ENCODE peak calls at places on chromosomes 3 and 15, in seven cellular contexts. F is pancreas; J is upper lobe of right lung; Y is A673; I is neuronal stem cell; U is CD8-positive, alpha-beta memory T cell; T is body of pancreas. N is an unnamed sample. For H3K4me1 and H3K36me3, the result is how much of the 10 kb centered on the place peaks cover.

GRCh38 chr3:170493712-170494182 is 75.1 kb downstream of the CLDN11 start:
- DNase-seq in J (no peak), Y (no peak), F (no peak), I (no peak), U (no peak), T (no peak), N (no peak)

GRCh38 chr3:104359546-104359945 is 1007.2 kb upstream of the ALCAM start:
- DNase-seq in I (no peak), U (no peak), J (no peak), T (no peak), Y (no peak), F (no peak), N (no peak)

GRCh38 chr3:42843730-42844713 is 31.7 kb downstream of the CYP8B1 start:
- DNase-seq in F (no peak), J (no peak), U (no peak), T (no peak), I (no peak), Y (no peak), N (no peak)

GRCh38 chr15:63601026-63601726 is 4.0 kb downstream of the FBXL22 start:
- DNase-seq in Y (peak), J (peak), I (peak), U (peak), T (peak), F (peak), N (peak)

GRCh38 chr15:60830479-60830878 is 351.5 kb upstream of the ICE2 start:
- DNase-seq in J (no peak), F (no peak), U (no peak), I (no peak), T (no peak), Y (no peak), N (no peak)

GRCh38 chr3:37814547-37814946 is 47.1 kb upstream of the CTDSPL start:
- DNase-seq in J (no peak), I (no peak), Y (peak), F (no peak), T (no peak), U (no peak), N (no peak)

GRCh38 chr3:63303238-63303637 is 25.1 kb downstream of the SYNPR start:
- DNase-seq in U (no peak), F (no peak), T (no peak), I (no peak), J (no peak), Y (no peak), N (no peak)

GRCh38 chr15:100693451-100693850 is 91.1 kb downstream of the ASB7 start:
- DNase-seq in F (no peak), T (no peak), I (no peak), J (peak), U (no peak), Y (no peak), N (no peak)

GRCh38 chr3:40765884-40766283 is 241.1 kb downstream of the ZNF621 start:
- DNase-seq in U (no peak), Y (no peak), I (no peak), J (no peak), T (no peak), F (no peak), N (no peak)

GRCh38 chr3:191961036-191961435 is 500.1 kb downstream of the PYDC2 start:
- DNase-seq in U (no peak), J (no peak), Y (no peak), I (no peak), T (no peak), F (no peak), N (no peak)

GRCh38 chr15:61070111-61070901 is 158.8 kb downstream of the RORA start:
- DNase-seq in I (no peak), U (no peak), F (no peak), J (no peak), Y (no peak), T (no peak), N (no peak)

GRCh38 chr3:163622384-163622783 is 1455.9 kb downstream of the SI start:
- DNase-seq in F (no peak), Y (peak), I (peak), U (no peak), J (no peak), T (no peak), N (no peak)

GRCh38 chr15:99239545-99240198 is 9.7 kb downstream of the TTC23 start:
- DNase-seq in T (no peak), U (no peak), Y (no peak), F (no peak), J (no peak), I (no peak), N (no peak)

GRCh38 chr3:64224826-64225606 is at the start of gene PRICKLE2:
- DNase-seq in T (peak), F (peak), Y (peak), J (no peak), I (peak), U (no peak), N (peak)

GRCh38 chr3:71101581-71101980 is 481.9 kb downstream of the FOXP1 start:
- DNase-seq in J (no peak), U (no peak), F (no peak), Y (no peak), T (no peak), I (no peak), N (no peak)

GRCh38 chr3:53633197-53633787 is 138.9 kb downstream of the CACNA1D start:
- DNase-seq in J (no peak), Y (no peak), I (no peak), T (no peak), U (no peak), F (no peak), N (no peak)

GRCh38 chr3:99503350-99503749 is 135.0 kb upstream of the COL8A1 start:
- DNase-seq in F (no peak), Y (no peak), J (no peak), I (no peak), U (no peak), T (no peak), N (no peak)

GRCh38 chr15:33132722-33133345 is 61.7 kb downstream of the FMN1 start:
- DNase-seq in Y (peak), J (no peak), I (peak), T (no peak), U (no peak), F (no peak), N (no peak)

GRCh38 chr3:157475921-157476395 is 27.3 kb downstream of the VEPH1 start:
- DNase-seq in I (no peak), U (no peak), J (no peak), T (no peak), Y (peak), F (no peak), N (no peak)

GRCh38 chr3:116186128-116186527 is 259.2 kb downstream of the LSAMP start:
- DNase-seq in T (no peak), I (no peak), F (no peak), J (no peak), U (no peak), Y (no peak), N (no peak)

GRCh38 chr3:141288331-141288990 is 56.8 kb downstream of the PXYLP1 start:
- DNase-seq in J (no peak), Y (no peak), F (no peak), U (no peak), I (no peak), T (no peak), N (no peak)

GRCh38 chr15:72535911-72536310 is 61.8 kb downstream of the ARIH1 start:
- DNase-seq in U (no peak), Y (no peak), J (no peak), T (peak), I (no peak), F (no peak), N (no peak)

GRCh38 chr15:88727439-88727838 is 75.8 kb upstream of the ACAN start:
- DNase-seq in U (no peak), I (no peak), J (no peak), Y (no peak), T (peak), F (peak), N (no peak)

GRCh38 chr3:116338713-116339112 is 106.6 kb downstream of the LSAMP start:
- DNase-seq in I (no peak), T (no peak), Y (peak), U (no peak), J (no peak), F (no peak), N (no peak)

GRCh38 chr15:48936666-48937065 is 27.1 kb downstream of the SHC4 start:
- DNase-seq in U (no peak), F (no peak), T (no peak), I (no peak), J (no peak), Y (no peak), N (no peak)

DNA sequence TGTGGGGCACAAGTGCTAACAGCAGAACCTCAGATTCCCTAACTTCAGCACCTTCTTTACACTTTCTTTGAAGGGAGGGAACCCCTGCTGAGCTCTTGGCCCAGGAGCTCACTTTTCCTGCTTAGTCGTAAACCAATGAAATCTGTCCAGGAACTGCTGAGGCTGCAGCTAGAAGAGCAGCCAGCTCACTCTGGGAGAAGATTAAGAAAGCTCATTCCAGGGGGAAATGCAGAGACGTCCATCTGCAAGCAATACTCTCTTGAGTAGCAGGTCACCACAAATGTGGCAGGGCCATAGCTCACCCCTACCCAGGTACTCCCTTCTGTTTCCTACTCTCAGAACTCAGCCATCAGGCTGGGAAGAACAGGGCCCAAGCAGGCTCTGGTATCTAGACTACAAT is 103.3 kb downstream of the WDR76 start:
- DNase-seq in I (no peak), U (no peak), T (no peak), Y (peak), J (no peak), F (no peak), N (peak)
- H3K4me1 ChIP-seq in I (under half), U (under half), T (under half), Y (under half), J (under half), F (under half), N (under half)

GRCh38 chr3:128895843-128896365 is 16.5 kb downstream of the ACAD9 start:
- DNase-seq in J (no peak), F (no peak), U (no peak), T (no peak), Y (no peak), I (no peak), N (no peak)
- H3K36me3 ChIP-seq in J (half or more), F (under half), U (under half), T (under half), Y (half or more), I (half or more), N (half or more)

GRCh38 chr3:146314871-146315270 is 64.0 kb upstream of the PLSCR4 start:
- DNase-seq in Y (no peak), F (no peak), T (no peak), I (no peak), J (no peak), U (no peak), N (no peak)

GRCh38 chr3:146308682-146309081 is 57.8 kb upstream of the PLSCR4 start:
- DNase-seq in J (no peak), F (no peak), Y (peak), U (no peak), I (no peak), T (no peak), N (no peak)

GRCh38 chr3:146308222-146308621 is 57.3 kb upstream of the PLSCR4 start:
- DNase-seq in Y (peak), U (no peak), T (no peak), F (no peak), J (no peak), I (no peak), N (no peak)

DNA sequence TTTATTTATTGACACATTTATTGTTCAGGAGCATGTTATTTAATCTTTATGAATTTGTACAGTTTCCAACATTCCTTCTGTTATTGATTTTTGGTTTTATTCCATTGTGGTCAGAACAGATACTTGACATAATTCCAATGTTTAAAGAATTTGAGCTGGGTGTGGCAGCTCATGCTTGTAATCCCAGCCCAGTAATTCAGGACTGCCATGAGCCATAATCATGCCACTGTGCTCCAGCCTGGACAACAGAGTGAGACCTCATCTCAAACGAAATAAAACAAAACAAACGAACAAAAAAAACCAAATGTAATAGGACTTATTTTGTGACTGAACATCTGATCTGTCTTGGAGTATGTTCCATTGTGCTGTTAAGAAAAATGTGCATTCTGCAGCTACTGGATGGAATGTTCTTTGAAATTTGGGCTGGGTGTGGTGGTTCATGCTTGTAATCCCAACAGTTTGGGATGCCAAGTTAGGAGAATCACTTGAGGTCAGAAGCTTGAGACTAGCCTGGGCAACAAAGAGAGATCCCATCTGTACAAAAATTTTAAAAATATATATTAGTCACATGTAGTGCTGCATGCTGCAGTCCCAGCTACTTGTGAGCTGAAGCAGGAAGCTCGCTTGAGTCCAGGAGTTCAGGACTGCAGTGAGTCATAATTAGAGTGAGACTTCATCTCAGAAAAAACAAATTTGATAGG is 62.7 kb upstream of the PLSCR4 start:
- DNase-seq in J (no peak), F (no peak), I (no peak), U (no peak), T (no peak), Y (no peak), N (no peak)
- H3K4me1 ChIP-seq in J (under half), F (under half), I (under half), U (under half), T (under half), Y (under half), N (under half)

DNA sequence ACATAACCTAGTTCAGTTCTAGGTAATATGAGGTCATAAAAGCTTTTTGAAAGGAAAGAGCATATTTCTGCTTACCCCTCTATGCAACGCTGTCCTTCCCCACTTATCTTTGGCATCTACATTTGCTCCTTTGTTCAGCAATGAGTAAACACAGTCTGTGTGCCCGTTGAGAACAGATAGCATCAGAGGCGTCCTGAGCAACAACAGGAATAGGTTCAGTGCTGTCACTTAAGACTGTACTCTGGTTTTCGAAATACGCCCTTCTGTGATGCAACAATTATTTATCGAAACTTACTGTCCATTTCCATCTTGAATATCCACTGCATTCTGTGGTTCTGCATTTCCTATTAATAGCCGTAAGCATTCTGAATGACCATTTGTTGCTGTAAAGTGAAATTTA is 84.4 kb downstream of the BTD start:
- DNase-seq in I (no peak), F (no peak), Y (no peak), T (no peak), U (no peak), J (no peak), N (no peak)
- H3K36me3 ChIP-seq in I (half or more), F (under half), Y (under half), T (under half), U (under half), J (half or more), N (under half)

GRCh38 chr3:138374573-138375134 is 26.3 kb downstream of the MRAS start:
- DNase-seq in Y (no peak), I (no peak), F (no peak), T (no peak), J (no peak), U (no peak), N (no peak)

GRCh38 chr3:138371070-138371950 is 22.9 kb downstream of the MRAS start:
- DNase-seq in I (no peak), J (peak), T (no peak), U (no peak), F (no peak), Y (no peak), N (peak)

GRCh38 chr3:138376663-138377062 is 28.3 kb downstream of the MRAS start:
- DNase-seq in J (no peak), Y (no peak), I (no peak), F (no peak), U (no peak), T (no peak), N (no peak)

GRCh38 chr3:138375446-138375845 is 27.1 kb downstream of the MRAS start:
- DNase-seq in F (no peak), I (no peak), U (no peak), Y (no peak), T (no peak), J (peak), N (peak)

GRCh38 chr3:138373695-138374094 is 25.3 kb downstream of the MRAS start:
- DNase-seq in F (no peak), U (no peak), T (no peak), I (no peak), Y (no peak), J (peak), N (peak)
- H3K4me1 ChIP-seq in F (under half), U (under half), T (under half), I (under half), Y (under half), J (under half), N (under half)

GRCh38 chr3:142374687-142375086 is 73.2 kb downstream of the XRN1 start:
- DNase-seq in U (no peak), F (no peak), I (no peak), Y (no peak), J (no peak), T (no peak), N (no peak)
- H3K36me3 ChIP-seq in U (under half), F (under half), I (half or more), Y (under half), J (half or more), T (under half), N (half or more)

GRCh38 chr3:188231454-188231853 is 77.5 kb downstream of the LPP start:
- DNase-seq in T (no peak), Y (no peak), J (no peak), F (no peak), I (no peak), U (no peak), N (no peak)

GRCh38 chr3:188233320-188233719 is 79.4 kb downstream of the LPP start:
- DNase-seq in J (no peak), T (no peak), F (no peak), Y (no peak), U (no peak), I (no peak), N (no peak)

GRCh38 chr3:188230962-188231361 is 77.0 kb downstream of the LPP start:
- DNase-seq in T (no peak), F (no peak), Y (peak), J (no peak), I (no peak), U (no peak), N (no peak)

GRCh38 chr3:188234172-188234571 is 80.2 kb downstream of the LPP start:
- DNase-seq in U (no peak), J (no peak), F (no peak), I (no peak), Y (no peak), T (no peak), N (no peak)

DNA sequence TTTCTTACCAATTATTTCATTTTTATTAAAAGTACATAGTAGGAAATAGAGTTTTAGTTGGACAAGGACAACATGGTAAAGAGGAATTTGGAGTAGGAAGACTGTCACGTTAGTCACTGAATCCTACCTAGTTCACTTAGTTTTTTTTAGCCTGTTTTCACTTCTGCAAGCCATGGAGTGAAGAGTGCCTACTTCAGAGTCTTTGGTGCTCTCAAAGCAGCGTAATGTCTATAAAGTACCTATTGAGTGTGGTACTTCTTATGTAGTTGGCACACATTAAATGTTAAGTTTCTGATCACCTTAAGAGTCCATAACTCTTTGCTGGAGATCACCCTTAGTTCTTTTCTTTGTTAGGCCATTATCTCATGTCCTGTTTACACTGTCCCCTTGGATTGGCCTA is 78.7 kb downstream of the LPP start:
- DNase-seq in T (no peak), I (no peak), U (no peak), Y (no peak), J (no peak), F (no peak), N (no peak)
- H3K4me1 ChIP-seq in T (under half), I (under half), U (under half), Y (under half), J (under half), F (under half), N (under half)